ENCODE peak calls at places on chromosomes 12 and 14, in ten cellular contexts. F is tibial artery, G is AG09319, M is A549, N is GM06990, W is prostate gland, O is cardiac fibroblast, P is stomach, A is endodermal cell, U is fibroblast of pulmonary artery. B is an unnamed sample.

GRCh38 chr14:51942971-51943370 is 46.4 kb upstream of the RTRAF start:
- DNase-seq in F (no peak), G (no peak), M (no peak), N (no peak), W (no peak), O (no peak), P (no peak), A (no peak), U (no peak), B (no peak)

GRCh38 chr12:115830070-115830469 is 447.4 kb downstream of the MED13L start:
- DNase-seq in F (no peak), G (no peak), M (no peak), N (no peak), W (peak; percentile 73), O (no peak), P (no peak), A (no peak), U (no peak), B (no peak)

GRCh38 chr14:69154779-69155178 is 1.9 kb upstream of the DCAF5 start:
- DNase-seq in F (no peak), G (no peak), M (peak; percentile 65), N (no peak), W (no peak), O (peak; percentile 14), P (peak; percentile 55), A (peak; percentile 49), U (peak; percentile 43), B (no peak)

GRCh38 chr12:118513554-118513953 is 137.2 kb downstream of the SUDS3 start:
- DNase-seq in F (no peak), G (no peak), M (no peak), N (no peak), W (no peak), O (no peak), P (no peak), A (peak; percentile 58), U (no peak), B (no peak)

GRCh38 chr12:46071335-46071734 is 81.0 kb upstream of the SCAF11 start:
- DNase-seq in F (no peak), G (no peak), M (no peak), N (no peak), W (no peak), O (no peak), P (no peak), A (no peak), U (no peak), B (no peak)

GRCh38 chr12:132566551-132567131 is 43.7 kb downstream of the LRCOL1 start:
- DNase-seq in F (no peak), G (no peak), M (no peak), N (no peak), W (no peak), O (no peak), P (no peak), A (no peak), U (no peak), B (no peak)

GRCh38 chr14:98786456-98786855 is 485.5 kb downstream of the BCL11B start:
- DNase-seq in F (no peak), G (no peak), M (no peak), N (no peak), W (no peak), O (no peak), P (no peak), A (no peak), U (no peak), B (no peak)

GRCh38 chr12:54680374-54680773 is 32.2 kb upstream of the DCD start:
- DNase-seq in F (no peak), G (no peak), M (peak; percentile 43), N (no peak), W (no peak), O (peak; percentile 17), P (peak; percentile 37), A (peak; percentile 96), U (peak; percentile 11), B (peak; percentile 26)

GRCh38 chr12:122116707-122117535 is 38.4 kb downstream of the MLXIP start:
- DNase-seq in F (no peak), G (no peak), M (no peak), N (no peak), W (no peak), O (no peak), P (peak; percentile 81), A (peak; percentile 39), U (no peak), B (no peak)

GRCh38 chr14:63524537-63525155 is 18.5 kb downstream of the PPP2R5E start:
- DNase-seq in F (no peak), G (no peak), M (no peak), N (no peak), W (no peak), O (no peak), P (no peak), A (no peak), U (no peak), B (no peak)

GRCh38 chr14:24422694-24423531 is 6.6 kb downstream of the CBLN3 start:
- DNase-seq in F (no peak), G (no peak), M (no peak), N (no peak), W (no peak), O (no peak), P (peak; percentile 53), A (no peak), U (no peak), B (no peak)

GRCh38 chr14:91139776-91140175 is 25.9 kb downstream of the DGLUCY start:
- DNase-seq in F (no peak), G (no peak), M (no peak), N (no peak), W (no peak), O (no peak), P (no peak), A (no peak), U (no peak), B (no peak)

GRCh38 chr14:57812000-57812399 is 53.9 kb downstream of the SLC35F4 start:
- DNase-seq in F (no peak), G (no peak), M (no peak), N (no peak), W (no peak), O (no peak), P (no peak), A (no peak), U (no peak), B (no peak)

GRCh38 chr14:99166506-99166905 is 105.5 kb downstream of the BCL11B start:
- DNase-seq in F (no peak), G (no peak), M (no peak), N (no peak), W (no peak), O (no peak), P (peak; percentile 17), A (peak; percentile 15), U (no peak), B (no peak)

GRCh38 chr12:108185002-108185401 is 55.9 kb downstream of the WSCD2 start:
- DNase-seq in F (no peak), G (no peak), M (no peak), N (no peak), W (no peak), O (no peak), P (no peak), A (peak; percentile 80), U (no peak), B (no peak)
- TF ChIP-seq CTCF in F (no peak), G (no peak), M (no peak), N (no peak), W (no peak), O (no peak), P (no peak), A (no peak), U (no peak), B (no peak)

DNA sequence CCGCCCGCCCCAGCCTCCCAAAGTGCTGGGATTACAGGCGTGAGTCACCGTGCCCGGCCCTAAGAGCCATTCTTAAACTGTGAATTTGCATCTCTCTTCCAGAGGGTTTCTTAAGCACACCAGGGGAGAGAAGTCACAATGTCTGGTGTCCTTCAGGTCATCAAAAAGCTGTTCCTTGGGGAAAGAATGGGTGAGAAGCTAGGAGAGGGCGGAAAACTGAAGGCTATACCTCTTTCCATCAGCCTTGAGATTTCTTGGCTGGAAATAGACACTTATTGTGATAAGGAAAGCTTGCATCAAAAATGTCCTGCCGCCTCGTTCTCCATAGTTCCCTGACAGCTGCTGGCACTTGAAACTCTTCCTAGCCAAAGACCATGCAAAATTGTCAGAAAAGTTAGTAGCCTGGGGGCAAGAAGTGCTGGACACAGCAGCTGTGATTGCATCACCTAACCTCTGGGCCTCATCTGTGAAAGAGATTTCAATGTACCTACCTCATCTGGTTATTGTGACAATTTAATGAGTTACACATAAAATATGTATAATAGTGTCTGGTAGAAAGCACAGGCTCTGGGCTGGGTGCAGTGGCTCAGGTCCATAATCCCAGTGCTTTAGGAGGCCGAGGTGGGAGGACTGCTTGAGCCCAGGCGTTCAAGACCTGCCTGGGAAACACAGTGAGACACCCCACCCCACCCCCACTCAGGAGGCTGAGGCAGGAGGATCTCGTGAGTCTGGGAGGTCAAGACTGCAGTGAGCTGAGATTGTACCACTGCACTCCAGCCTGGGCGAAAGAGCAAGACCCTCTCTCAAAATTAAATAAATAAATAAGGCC is 9.7 kb upstream of the UBC start:
- DNase-seq in F (peak; percentile 61), G (no peak), M (no peak), N (no peak), W (no peak), O (peak; percentile 91), P (no peak), A (peak; percentile 93), U (peak; percentile 77), B (no peak)
- TF ChIP-seq CTCF in F (no peak), G (no peak), M (no peak), N (no peak), W (no peak), O (no peak), P (no peak), A (no peak), U (no peak), B (no peak)

GRCh38 chr14:89617142-89617460 is 200.1 kb upstream of the FOXN3 start:
- DNase-seq in F (no peak), G (no peak), M (no peak), N (no peak), W (no peak), O (no peak), P (no peak), A (no peak), U (no peak), B (no peak)
- TF ChIP-seq CTCF in F (no peak), G (no peak), M (no peak), N (no peak), W (no peak), O (no peak), P (no peak), A (no peak), U (no peak), B (no peak)

GRCh38 chr12:89382366-89382765 is 30.1 kb upstream of the DUSP6 start:
- DNase-seq in F (no peak), G (no peak), M (no peak), N (no peak), W (no peak), O (no peak), P (no peak), A (no peak), U (no peak), B (no peak)

GRCh38 chr12:89376844-89377243 is 24.5 kb upstream of the DUSP6 start:
- DNase-seq in F (no peak), G (no peak), M (no peak), N (no peak), W (no peak), O (no peak), P (no peak), A (no peak), U (no peak), B (no peak)

GRCh38 chr12:89383235-89384049 is 31.1 kb upstream of the DUSP6 start:
- DNase-seq in F (no peak), G (peak; percentile 46), M (no peak), N (no peak), W (no peak), O (no peak), P (no peak), A (no peak), U (peak; percentile 31), B (no peak)

GRCh38 chr12:89379100-89379838 is 27.0 kb upstream of the DUSP6 start:
- DNase-seq in F (no peak), G (no peak), M (no peak), N (no peak), W (no peak), O (no peak), P (no peak), A (no peak), U (no peak), B (no peak)

GRCh38 chr12:89379839-89380467 is 27.7 kb upstream of the DUSP6 start:
- DNase-seq in F (no peak), G (no peak), M (no peak), N (no peak), W (no peak), O (no peak), P (no peak), A (no peak), U (no peak), B (no peak)
- TF ChIP-seq CTCF in F (no peak), G (no peak), M (no peak), N (no peak), W (no peak), O (no peak), P (no peak), A (no peak), U (no peak), B (no peak)